ENCODE peak calls at places on chromosomes 7 and 10, in six cellular contexts. F is glutamatergic neuron, I is activated gamma-delta T cell, Q is ELF-1, Y is B cell, E is colonic mucosa. W is an unnamed sample.

GRCh38 chr10:15897282-15897681 is 37.0 kb upstream of the MINDY3 start:
- DNase-seq in Q (no peak), I (no peak), F (no peak), Y (no peak), E (no peak), W (no peak)

GRCh38 chr10:9140373-9140772 is 1085.9 kb downstream of the GATA3 start:
- DNase-seq in E (no peak), Y (no peak), Q (no peak), I (no peak), F (no peak), W (no peak)

GRCh38 chr7:115749924-115750323 is 280.6 kb downstream of the TFEC start:
- DNase-seq in I (no peak), F (no peak), Y (no peak), E (no peak), Q (no peak), W (no peak)

GRCh38 chr7:38318803-38319416 is 45.5 kb upstream of the TARP start:
- DNase-seq in F (peak; percentile 27), Q (peak; percentile 96), I (no peak), E (no peak), Y (no peak), W (no peak)

GRCh38 chr7:29946428-29947186 is 43.0 kb downstream of the SCRN1 start:
- DNase-seq in E (no peak), I (no peak), Q (peak; percentile 49), F (no peak), Y (no peak), W (no peak)

GRCh38 chr7:150322114-150322832 is 882 bp upstream of the LRRC61 start:
- DNase-seq in E (peak; percentile 27), F (no peak), Y (no peak), I (no peak), Q (no peak), W (no peak)

GRCh38 chr10:69839696-69840345 is 38.1 kb downstream of the COL13A1 start:
- DNase-seq in Q (peak; percentile 57), E (no peak), F (no peak), I (no peak), Y (no peak), W (no peak)

GRCh38 chr10:29668628-29669027 is 33.9 kb upstream of the SVIL start:
- DNase-seq in F (no peak), Y (no peak), I (no peak), Q (no peak), E (no peak), W (no peak)

GRCh38 chr7:73395538-73396503 is 37.8 kb upstream of the FZD9 start:
- DNase-seq in I (no peak), Y (no peak), E (no peak), Q (no peak), F (no peak), W (no peak)

GRCh38 chr7:143900230-143900766 is 1.7 kb downstream of the TCAF1 start:
- DNase-seq in F (no peak), E (no peak), I (no peak), Q (peak; percentile 57), Y (no peak), W (no peak)

GRCh38 chr10:86281396-86281795 is 85.2 kb downstream of the GRID1 start:
- DNase-seq in Y (no peak), Q (no peak), I (no peak), E (peak; percentile 1), F (no peak), W (no peak)

GRCh38 chr7:127532151-127532550 is 53.2 kb downstream of the GCC1 start:
- DNase-seq in F (no peak), Q (no peak), Y (no peak), I (no peak), E (no peak), W (no peak)

W was measured in cortex of kidney.